ENCODE peak calls at places on chromosomes 6 and 20, in six cellular contexts. J is neuronal stem cell, M is IMR-90, Q is H1, P is H9, D is mesendoderm. W is an unnamed sample.

GRCh38 chr6:148624025-148624424 is 122.8 kb upstream of the UST start:
- DNase-seq in Q (no peak), M (no peak), J (no peak), D (no peak), P (no peak), W (peak)

GRCh38 chr6:25703005-25703404 is 51.0 kb downstream of the SCGN start:
- DNase-seq in J (no peak), D (no peak), Q (no peak), M (no peak), P (no peak), W (no peak)

GRCh38 chr6:32369678-32370077 is 2.0 kb downstream of the TSBP1 start:
- DNase-seq in P (no peak), D (no peak), Q (no peak), J (no peak), M (peak), W (peak)

GRCh38 chr20:5279661-5280060 is 37.1 kb downstream of the PROKR2 start:
- DNase-seq in P (no peak), D (no peak), J (no peak), Q (no peak), M (no peak), W (no peak)

GRCh38 chr20:47456952-47457724 is 44.5 kb upstream of the NCOA3 start:
- DNase-seq in P (no peak), M (peak), Q (no peak), J (no peak), D (no peak), W (peak)

GRCh38 chr6:111773501-111774345 is 99.5 kb downstream of the FYN start:
- DNase-seq in D (no peak), J (no peak), M (no peak), P (no peak), Q (no peak), W (no peak)

GRCh38 chr20:51374961-51375360 is 167.6 kb downstream of the NFATC2 start:
- DNase-seq in D (no peak), P (no peak), M (no peak), J (no peak), Q (no peak), W (no peak)

GRCh38 chr6:109609737-109610136 is 81.3 kb downstream of the AK9 start:
- DNase-seq in M (no peak), D (no peak), P (no peak), J (no peak), Q (no peak), W (no peak)

GRCh38 chr20:46963758-46964181 is 69.1 kb downstream of the EYA2 start:
- DNase-seq in J (no peak), Q (no peak), M (peak), P (no peak), D (no peak), W (no peak)

GRCh38 chr20:25622049-25622448 is 1.8 kb downstream of the NANP start:
- DNase-seq in J (no peak), M (peak), Q (no peak), P (no peak), D (no peak), W (no peak)

GRCh38 chr20:25622450-25623224 is 1.2 kb downstream of the NANP start:
- DNase-seq in J (no peak), Q (no peak), D (no peak), M (peak), P (no peak), W (no peak)

GRCh38 chr20:25623736-25624499 is at the start of gene NANP:
- DNase-seq in M (peak), J (peak), D (peak), P (peak), Q (peak), W (peak)

GRCh38 chr20:25624500-25624939 is 706 bp upstream of the NANP start:
- DNase-seq in J (no peak), M (no peak), Q (no peak), D (no peak), P (no peak), W (no peak)

GRCh38 chr20:25623225-25623735 is 534 bp downstream of the NANP start:
- DNase-seq in Q (peak), M (peak), J (no peak), D (peak), P (peak), W (peak)
- H2BK120ac ChIP-seq in Q (no peak), M (no peak), J (no peak), D (no peak), P (no peak), W (peak)

GRCh38 chr6:37016995-37017394 is 11.5 kb downstream of the FGD2 start:
- DNase-seq in D (no peak), Q (no peak), M (no peak), J (no peak), P (no peak), W (no peak)

GRCh38 chr6:37015532-37015931 is 10.1 kb downstream of the FGD2 start:
- DNase-seq in P (no peak), Q (no peak), M (no peak), D (no peak), J (no peak), W (no peak)

GRCh38 chr6:37011656-37012378 is 6.4 kb downstream of the FGD2 start:
- DNase-seq in P (no peak), J (no peak), D (no peak), Q (no peak), M (peak), W (peak)

GRCh38 chr6:37013516-37014491 is 8.3 kb downstream of the FGD2 start:
- DNase-seq in Q (no peak), P (no peak), J (no peak), D (no peak), M (no peak), W (no peak)

DNA sequence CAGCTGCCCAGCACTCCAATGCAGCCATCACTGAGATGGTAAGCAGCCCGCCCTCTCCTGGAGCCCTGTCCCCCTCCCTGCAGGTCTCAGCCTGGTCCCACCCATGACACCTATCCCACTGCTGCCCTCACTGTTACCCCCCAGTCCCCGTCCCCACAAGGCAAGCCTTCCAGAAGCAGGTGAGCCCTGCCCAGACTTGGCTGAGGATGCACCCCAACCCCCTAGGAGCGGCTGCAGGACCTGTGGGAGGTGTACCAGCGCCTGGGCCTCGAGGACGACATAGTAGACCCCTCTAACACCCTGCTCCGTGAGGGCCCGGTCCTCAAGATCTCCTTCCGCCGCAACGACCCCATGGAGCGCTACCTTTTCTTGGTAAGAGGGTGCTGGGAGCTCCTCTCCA is 9.2 kb downstream of the FGD2 start:
- DNase-seq in D (no peak), Q (no peak), J (no peak), M (no peak), P (no peak), W (no peak)
- H2BK15ac ChIP-seq in D (no peak), Q (no peak), J (no peak), M (no peak), P (no peak), W (no peak)

DNA sequence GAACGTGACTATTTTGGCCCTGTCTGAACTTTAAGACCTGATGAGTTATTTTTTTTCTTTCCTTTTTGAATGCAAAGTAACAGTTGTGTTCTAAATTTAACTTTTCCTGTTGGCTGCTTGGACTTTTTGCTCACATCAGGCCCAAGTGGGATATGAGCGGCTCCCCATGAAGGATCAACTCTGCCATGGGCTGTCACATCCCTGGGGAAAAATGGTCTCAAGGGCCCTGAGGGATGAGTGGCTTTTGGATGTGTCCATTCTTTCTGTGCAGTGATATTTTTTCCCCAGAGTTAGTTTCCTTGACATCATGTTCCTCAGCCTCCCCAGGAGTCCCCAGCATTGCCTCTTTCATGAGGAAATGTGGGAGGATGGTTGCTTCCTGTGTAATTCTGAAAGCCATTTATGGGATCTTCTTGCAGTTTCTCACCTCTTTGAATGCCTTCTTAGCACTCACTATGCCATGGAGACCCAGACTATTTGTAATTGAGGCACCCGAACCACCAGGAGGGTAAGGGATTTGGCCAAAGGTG is 92.5 kb downstream of the SLC24A3 start:
- DNase-seq in M (no peak), P (no peak), Q (no peak), D (no peak), J (no peak), W (no peak)
- H3K9ac ChIP-seq in M (no peak), P (no peak), Q (no peak), D (no peak), J (no peak), W (no peak)

GRCh38 chr20:31676534-31677030 is 38.9 kb downstream of the COX4I2 start:
- DNase-seq in P (no peak), M (no peak), Q (no peak), J (no peak), D (no peak), W (no peak)

GRCh38 chr20:31678389-31679356 is 41.0 kb downstream of the COX4I2 start:
- DNase-seq in P (no peak), D (peak), M (no peak), Q (no peak), J (no peak), W (peak)

GRCh38 chr20:31675828-31676533 is 38.3 kb downstream of the COX4I2 start:
- DNase-seq in M (peak), J (no peak), Q (no peak), D (peak), P (no peak), W (peak)

GRCh38 chr20:31679357-31680285 is 41.9 kb downstream of the COX4I2 start:
- DNase-seq in P (no peak), J (no peak), D (no peak), Q (no peak), M (no peak), W (no peak)

DNA sequence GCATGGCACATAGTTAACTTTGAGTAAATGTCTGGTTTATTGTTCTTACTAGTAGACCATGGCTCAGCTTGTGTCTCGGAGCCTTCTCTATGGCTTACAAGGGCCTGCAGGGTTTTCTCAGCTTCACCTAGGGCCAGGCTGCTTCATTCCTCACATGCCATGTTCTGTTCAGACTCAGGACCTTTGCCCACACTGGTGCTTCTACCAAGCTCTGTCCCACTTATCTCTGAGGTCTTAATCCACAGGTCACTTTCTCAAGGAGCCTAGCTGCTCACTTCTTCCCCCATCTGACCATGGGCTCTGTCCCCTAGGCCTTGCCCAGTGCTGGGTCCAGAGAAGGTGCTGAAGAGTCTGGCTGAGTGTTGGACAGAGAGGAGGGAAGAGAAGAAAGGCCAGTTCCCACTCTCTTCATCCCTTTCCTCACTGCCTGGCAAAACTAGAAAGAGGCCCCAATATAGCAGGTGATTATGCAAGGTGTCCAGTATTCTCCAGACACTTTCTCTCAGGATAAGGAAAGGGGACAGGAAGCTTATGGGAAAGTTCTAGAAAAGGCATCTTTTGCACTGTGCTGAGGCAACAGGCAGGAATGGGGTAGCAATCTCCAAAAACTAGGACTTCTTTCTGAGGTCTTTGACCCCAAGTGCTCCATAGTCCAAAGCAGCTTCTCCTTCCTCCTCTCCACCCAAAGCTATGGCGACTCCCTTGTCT is 40.0 kb downstream of the COX4I2 start:
- DNase-seq in J (no peak), P (no peak), M (no peak), Q (no peak), D (no peak), W (no peak)
- H2BK120ac ChIP-seq in J (peak), P (no peak), M (peak), Q (peak), D (peak), W (peak)

GRCh38 chr20:42113236-42113635 is 495.1 kb upstream of the CHD6 start:
- DNase-seq in P (no peak), M (no peak), D (no peak), Q (no peak), J (no peak), W (no peak)
- H2BK15ac ChIP-seq in P (no peak), M (no peak), D (no peak), Q (no peak), J (no peak), W (no peak)

W was measured in mesenchymal stem cell.